ENCODE peak calls at places on chromosomes 1 and 21, in four cellular contexts. M is H1, G is GM12878, Y is K562. K is an unnamed sample. For H3K4me1, the result is how much of the 10 kb centered on the place peaks cover.

GRCh38 chr1:51072040-51072439 is 30.0 kb upstream of the C1orf185 start:
- DNase-seq in M (no peak), G (no peak), Y (peak), K (peak)

GRCh38 chr1:14788065-14788464 is 189.6 kb downstream of the KAZN start:
- DNase-seq in M (no peak), G (no peak), Y (no peak), K (no peak)

GRCh38 chr1:178607718-178608408 is 95.0 kb downstream of the TEX35 start:
- DNase-seq in M (no peak), G (peak), Y (no peak), K (no peak)

GRCh38 chr1:236603896-236604217 is 459 bp downstream of the HEATR1 start:
- DNase-seq in M (no peak), G (no peak), Y (peak), K (no peak)

GRCh38 chr1:179036844-179037465 is 11.3 kb downstream of the FAM20B start:
- DNase-seq in M (no peak), G (peak), Y (no peak), K (no peak)

GRCh38 chr1:40738831-40739230 is 44.8 kb upstream of the KCNQ4 start:
- DNase-seq in M (no peak), G (no peak), Y (no peak), K (no peak)

GRCh38 chr1:180155202-180155682 is 573 bp downstream of the QSOX1 start:
- DNase-seq in M (no peak), G (no peak), Y (no peak), K (no peak)

GRCh38 chr21:45458281-45459170 is 53.6 kb downstream of the COL18A1 start:
- DNase-seq in M (no peak), G (no peak), Y (no peak), K (no peak)

GRCh38 chr1:39695011-39695410 is 3.8 kb upstream of the HPCAL4 start:
- DNase-seq in M (no peak), G (no peak), Y (no peak), K (no peak)

GRCh38 chr21:23968722-23969647 is 1638.3 kb downstream of the MRPL39 start:
- DNase-seq in M (peak), G (peak), Y (peak), K (no peak)

GRCh38 chr1:228084325-228084724 is 1.8 kb downstream of the ARF1 start:
- DNase-seq in M (no peak), G (no peak), Y (no peak), K (no peak)

GRCh38 chr21:31372176-31372765 is 28.2 kb upstream of the TIAM1 start:
- DNase-seq in M (no peak), G (no peak), Y (no peak), K (no peak)

GRCh38 chr1:115530407-115530806 is 111.4 kb upstream of the VANGL1 start:
- DNase-seq in M (no peak), G (no peak), Y (no peak), K (no peak)

GRCh38 chr1:227190321-227190720 is 128.0 kb downstream of the CDC42BPA start:
- DNase-seq in M (no peak), G (no peak), Y (no peak), K (no peak)

GRCh38 chr1:21414002-21414401 is 25.9 kb upstream of the NBPF3 start:
- DNase-seq in M (no peak), G (no peak), Y (no peak), K (no peak)

GRCh38 chr1:41639332-41639936 is 155.0 kb upstream of the EDN2 start:
- DNase-seq in M (no peak), G (no peak), Y (no peak), K (no peak)

GRCh38 chr1:166969074-166969677 is 6.2 kb downstream of the ILDR2 start:
- DNase-seq in M (no peak), G (peak), Y (no peak), K (no peak)

GRCh38 chr1:206468571-206468970 is 1.7 kb upstream of the IKBKE start:
- DNase-seq in M (no peak), G (no peak), Y (no peak), K (peak)

GRCh38 chr1:209048961-209049669 is 534.4 kb upstream of the CAMK1G start:
- DNase-seq in M (no peak), G (no peak), Y (no peak), K (no peak)

GRCh38 chr1:206035027-206035426 is 11.3 kb upstream of the CTSE start:
- DNase-seq in M (no peak), G (no peak), Y (no peak), K (no peak)

GRCh38 chr1:188065917-188066316 is 1237.2 kb downstream of the PLA2G4A start:
- DNase-seq in M (no peak), G (no peak), Y (no peak), K (no peak)

GRCh38 chr1:182955596-182956588 is 2.9 kb upstream of the SHCBP1L start:
- DNase-seq in M (no peak), G (no peak), Y (no peak), K (no peak)

GRCh38 chr1:3871451-3871805 is 14.2 kb downstream of the DFFB start:
- DNase-seq in M (no peak), G (no peak), Y (no peak), K (no peak)

GRCh38 chr1:64471724-64472276 is 1.9 kb downstream of the CACHD1 start:
- DNase-seq in M (no peak), G (no peak), Y (no peak), K (no peak)

GRCh38 chr1:116735246-116735645 is 19.0 kb upstream of the CD2 start:
- DNase-seq in M (no peak), G (no peak), Y (no peak), K (no peak)

DNA sequence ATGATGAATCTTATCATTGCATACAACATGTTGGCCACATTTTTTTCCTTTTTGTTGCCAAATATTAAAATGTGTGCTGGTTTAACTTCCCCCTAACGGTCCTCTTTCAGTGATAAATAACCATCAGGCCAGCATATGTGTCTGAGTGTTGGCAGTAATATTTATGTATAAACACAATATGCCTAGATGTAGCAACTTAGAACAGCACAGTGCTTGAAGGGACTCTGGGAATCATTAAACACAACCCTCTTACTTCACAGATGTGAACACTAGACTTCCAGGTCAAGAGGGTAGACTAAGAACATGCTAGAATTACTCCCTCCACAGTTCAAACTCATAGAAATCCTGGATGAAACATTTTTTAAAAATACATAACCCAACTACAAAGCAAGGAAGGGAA is 581.8 kb downstream of the PLPP3 start:
- DNase-seq in M (no peak), G (no peak), Y (no peak), K (no peak)
- TF ChIP-seq HDAC2 in M (no peak), G (no peak), Y (no peak), K (no peak)

GRCh38 chr1:162065016-162065415 is 4.5 kb upstream of the NOS1AP start:
- DNase-seq in M (no peak), G (no peak), Y (no peak), K (no peak)

GRCh38 chr1:162060314-162060713 is 9.2 kb upstream of the NOS1AP start:
- DNase-seq in M (no peak), G (no peak), Y (no peak), K (no peak)

GRCh38 chr1:162059721-162060120 is 9.8 kb upstream of the NOS1AP start:
- DNase-seq in M (no peak), G (no peak), Y (no peak), K (no peak)

GRCh38 chr1:162062542-162063015 is 6.9 kb upstream of the NOS1AP start:
- DNase-seq in M (no peak), G (no peak), Y (no peak), K (no peak)
- TF ChIP-seq SRF in M (no peak), G (no peak), Y (no peak), K (no peak)

GRCh38 chr1:27564710-27565649 is 39.0 kb downstream of the AHDC1 start:
- DNase-seq in M (no peak), G (no peak), Y (no peak), K (no peak)
- H3K4me1 ChIP-seq in M (under half), G (under half), Y (half or more), K (half or more)

GRCh38 chr1:31415658-31416057 is 2.6 kb downstream of the SERINC2 start:
- DNase-seq in M (no peak), G (no peak), Y (no peak), K (no peak)

GRCh38 chr1:31414692-31415370 is 1.8 kb downstream of the SERINC2 start:
- DNase-seq in M (no peak), G (no peak), Y (no peak), K (no peak)

GRCh38 chr1:31412205-31412604 is 808 bp upstream of the SERINC2 start:
- DNase-seq in M (no peak), G (no peak), Y (no peak), K (no peak)

GRCh38 chr1:31412732-31413404 is at the start of gene SERINC2:
- DNase-seq in M (no peak), G (no peak), Y (peak), K (no peak)

DNA sequence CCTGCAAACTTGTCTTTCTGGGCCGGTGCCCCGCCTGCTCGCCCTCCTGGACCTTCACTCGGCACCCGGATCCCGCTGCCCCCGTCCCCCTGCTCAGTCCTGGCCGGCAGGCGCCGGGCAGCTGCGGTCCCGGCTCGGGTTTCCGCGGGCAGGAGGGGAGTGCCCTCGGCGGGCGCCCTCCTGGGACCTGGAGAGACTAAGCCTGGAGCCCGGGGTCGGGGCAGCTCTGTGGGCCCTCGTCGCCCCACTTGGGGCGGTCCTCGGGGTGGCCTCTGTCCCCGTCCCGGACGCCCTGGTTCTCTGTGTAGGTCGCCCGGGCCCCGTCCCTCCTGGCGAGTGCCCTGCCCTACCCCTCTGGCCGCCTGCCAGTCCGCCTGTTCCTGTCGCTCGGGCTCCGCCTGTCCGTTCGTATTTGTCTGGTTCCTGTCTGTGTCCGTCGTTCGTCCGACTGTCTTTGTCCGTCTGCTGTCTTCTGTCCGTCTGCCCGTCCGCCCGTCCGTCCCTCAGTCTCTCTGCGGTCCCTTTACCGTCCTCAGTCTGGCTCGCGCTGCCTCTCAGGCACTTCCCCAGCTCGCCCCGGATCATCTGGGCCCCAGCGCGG is 492 bp downstream of the SERINC2 start:
- DNase-seq in M (no peak), G (no peak), Y (no peak), K (no peak)
- TF ChIP-seq HDAC2 in M (no peak), G (no peak), Y (no peak), K (no peak)

GRCh38 chr1:72369358-72369757 is 87.0 kb upstream of the NEGR1 start:
- DNase-seq in M (no peak), G (no peak), Y (no peak), K (no peak)

GRCh38 chr1:72365693-72366092 is 83.4 kb upstream of the NEGR1 start:
- DNase-seq in M (no peak), G (no peak), Y (no peak), K (no peak)

GRCh38 chr1:72366473-72366872 is 84.1 kb upstream of the NEGR1 start:
- DNase-seq in M (no peak), G (no peak), Y (no peak), K (peak)

GRCh38 chr1:72371259-72372035 is 89.1 kb upstream of the NEGR1 start:
- DNase-seq in M (no peak), G (no peak), Y (no peak), K (no peak)
- TF ChIP-seq SRF in M (no peak), G (no peak), Y (no peak), K (no peak)

DNA sequence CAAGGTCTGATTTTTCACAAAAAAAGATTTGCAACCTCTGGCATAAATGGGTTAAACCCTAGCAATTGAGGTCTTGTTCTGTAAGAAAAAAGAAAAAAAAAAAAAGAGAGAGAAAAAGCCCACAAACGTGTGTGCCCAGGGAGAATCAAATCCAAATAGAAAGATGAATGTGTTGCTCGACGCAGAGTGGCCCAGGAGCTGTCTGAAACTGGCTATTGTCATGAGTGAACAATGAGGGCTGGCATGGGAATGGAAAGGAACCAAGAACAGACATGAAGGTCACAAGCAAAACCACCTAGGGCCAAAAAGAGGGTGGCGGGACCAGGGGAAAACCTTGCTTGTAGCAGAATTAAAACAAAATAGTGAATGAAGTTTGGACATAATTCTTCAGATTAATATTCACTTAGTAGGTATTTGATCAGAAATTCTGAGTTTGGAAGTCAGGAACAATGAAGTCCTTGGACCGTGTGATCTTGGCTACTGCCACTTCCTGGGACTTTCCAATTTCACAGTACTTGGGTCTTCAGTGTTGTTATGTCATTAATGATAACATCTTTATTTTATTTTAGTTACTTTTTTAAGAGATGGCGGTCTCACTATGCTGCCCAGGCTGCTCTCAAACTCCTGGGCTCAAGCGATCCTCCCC is 3.1 kb downstream of the ENO1 start:
- DNase-seq in M (no peak), G (no peak), Y (no peak), K (no peak)
- H3K4me1 ChIP-seq in M (under half), G (under half), Y (under half), K (half or more)

GRCh38 chr1:17979815-17980214 is 127.8 kb upstream of the IGSF21 start:
- DNase-seq in M (no peak), G (no peak), Y (peak), K (no peak)
- TF ChIP-seq HDAC2 in M (no peak), G (no peak), Y (no peak), K (no peak)

DNA sequence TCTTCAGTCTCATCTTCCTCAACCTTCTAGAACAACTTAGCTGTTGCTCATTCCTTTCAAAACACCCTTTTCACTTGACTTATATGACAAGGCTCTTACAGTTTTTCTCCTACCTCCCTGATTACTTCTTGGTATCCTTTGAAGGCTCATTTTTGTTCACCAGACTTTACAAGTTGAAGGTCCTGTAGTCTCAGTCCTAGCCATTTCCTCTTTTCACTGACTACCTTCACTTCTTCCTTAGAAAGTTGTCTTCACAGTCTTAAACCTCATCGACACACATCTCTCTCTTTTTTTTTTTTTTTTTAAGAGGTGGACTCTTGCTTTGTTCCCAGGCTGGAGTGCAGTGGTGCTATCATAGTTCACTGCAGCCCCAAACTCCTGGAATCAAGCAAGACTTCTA is 6.6 kb upstream of the TP53BP2 start:
- DNase-seq in M (no peak), G (no peak), Y (no peak), K (no peak)
- TF ChIP-seq SRF in M (no peak), G (no peak), Y (no peak), K (no peak)

DNA sequence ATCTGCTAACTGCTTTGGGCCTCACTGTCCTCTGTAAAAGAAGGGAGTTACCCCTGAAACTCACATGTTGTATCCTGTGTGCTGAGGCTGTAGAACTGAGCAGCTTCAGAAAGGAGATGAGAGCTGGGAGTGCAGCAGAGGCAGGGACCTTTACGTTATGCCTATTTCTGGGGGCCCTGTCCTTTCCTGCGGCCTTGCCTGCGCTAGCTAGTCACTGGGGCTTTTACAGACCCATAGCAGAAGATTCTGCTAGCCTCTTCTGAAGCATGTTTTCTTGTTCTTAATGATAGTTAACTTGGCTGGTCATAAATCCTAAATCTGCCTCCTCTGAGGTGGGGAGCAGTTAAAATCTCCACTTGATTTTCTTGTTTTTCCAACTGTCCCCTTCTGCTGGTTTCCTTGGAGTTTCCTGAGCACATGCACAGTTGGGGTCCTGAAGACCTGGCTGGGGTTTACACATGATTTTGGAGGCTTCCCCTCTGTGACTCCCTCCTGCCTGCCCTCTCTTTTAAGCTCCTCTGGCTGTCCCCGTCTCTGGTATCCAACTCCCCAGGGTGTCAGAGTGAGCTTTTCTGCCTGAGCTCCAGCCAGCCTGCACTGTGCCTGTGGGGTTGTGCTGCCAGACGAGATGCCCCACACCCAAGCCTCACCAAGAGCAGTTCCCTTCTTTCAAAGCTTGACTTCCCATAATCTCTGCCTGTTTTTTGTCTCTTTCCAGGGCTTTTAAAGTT is 76.6 kb downstream of the NOS1AP start:
- DNase-seq in M (no peak), G (no peak), Y (no peak), K (no peak)
- H3K4me1 ChIP-seq in M (under half), G (under half), Y (under half), K (half or more)

GRCh38 chr1:221994274-221994698 is 252.4 kb upstream of the DUSP10 start:
- DNase-seq in M (no peak), G (peak), Y (no peak), K (no peak)
- TF ChIP-seq HDAC2 in M (no peak), G (no peak), Y (no peak), K (no peak)